ENCODE peak calls at places on chromosomes 4 and X, in nine cellular contexts. One of them, this sample, is unnamed.

GRCh38 chr4:184287697-184288255 is 70.1 kb upstream of the ENPP6 start:
- DNase-seq in activated naive CD4-positive, alpha-beta T cell treated with anti-CD3 and anti-CD28 coated beads, Interleukin-2, amount 10 ng/mL, durations not matched to agents 7 days and 5 days: no peak
- DNase-seq in stimulated activated CD4-positive, alpha-beta T cell treated with anti-CD3 and anti-CD28 coated beads, TNF-alpha, amount 100 ng/mL, for 4 hours: no peak
- DNase-seq in AG09309: peak
- DNase-seq in NCI-H226: no peak
- DNase-seq in lower leg skin: no peak
- DNase-seq in foreskin melanocyte: no peak
- DNase-seq in T-helper 9 cell: no peak
- DNase-seq in Karpas-422: peak
- DNase-seq in this sample: no peak

GRCh38 chrX:125101971-125102750 is 217.5 kb upstream of the TEX13C start:
- DNase-seq in lower leg skin: no peak
- DNase-seq in T-helper 9 cell: no peak
- DNase-seq in foreskin melanocyte: no peak
- DNase-seq in Karpas-422: no peak
- DNase-seq in AG09309: no peak
- DNase-seq in stimulated activated CD4-positive, alpha-beta T cell treated with anti-CD3 and anti-CD28 coated beads, TNF-alpha, amount 100 ng/mL, for 4 hours: no peak
- DNase-seq in activated naive CD4-positive, alpha-beta T cell treated with anti-CD3 and anti-CD28 coated beads, Interleukin-2, amount 10 ng/mL, durations not matched to agents 7 days and 5 days: no peak
- DNase-seq in NCI-H226: no peak
- DNase-seq in this sample: no peak

GRCh38 chrX:47030339-47030738 is 47.9 kb upstream of the RGN start:
- DNase-seq in Karpas-422: peak
- DNase-seq in T-helper 9 cell: no peak
- DNase-seq in NCI-H226: peak
- DNase-seq in stimulated activated CD4-positive, alpha-beta T cell treated with anti-CD3 and anti-CD28 coated beads, TNF-alpha, amount 100 ng/mL, for 4 hours: no peak
- DNase-seq in lower leg skin: no peak
- DNase-seq in foreskin melanocyte: peak
- DNase-seq in activated naive CD4-positive, alpha-beta T cell treated with anti-CD3 and anti-CD28 coated beads, Interleukin-2, amount 10 ng/mL, durations not matched to agents 7 days and 5 days: no peak
- DNase-seq in AG09309: peak
- DNase-seq in this sample: peak

GRCh38 chrX:40578039-40578438 is 2.7 kb upstream of the ATP6AP2 start:
- DNase-seq in foreskin melanocyte: no peak
- DNase-seq in T-helper 9 cell: no peak
- DNase-seq in AG09309: no peak
- DNase-seq in NCI-H226: no peak
- DNase-seq in Karpas-422: no peak
- DNase-seq in activated naive CD4-positive, alpha-beta T cell treated with anti-CD3 and anti-CD28 coated beads, Interleukin-2, amount 10 ng/mL, durations not matched to agents 7 days and 5 days: no peak
- DNase-seq in stimulated activated CD4-positive, alpha-beta T cell treated with anti-CD3 and anti-CD28 coated beads, TNF-alpha, amount 100 ng/mL, for 4 hours: no peak
- DNase-seq in lower leg skin: no peak
- DNase-seq in this sample: no peak

GRCh38 chr4:20237894-20238537 is 13.7 kb upstream of the SLIT2 start:
- DNase-seq in lower leg skin: no peak
- DNase-seq in foreskin melanocyte: no peak
- DNase-seq in Karpas-422: no peak
- DNase-seq in stimulated activated CD4-positive, alpha-beta T cell treated with anti-CD3 and anti-CD28 coated beads, TNF-alpha, amount 100 ng/mL, for 4 hours: no peak
- DNase-seq in AG09309: no peak
- DNase-seq in NCI-H226: no peak
- DNase-seq in T-helper 9 cell: no peak
- DNase-seq in activated naive CD4-positive, alpha-beta T cell treated with anti-CD3 and anti-CD28 coated beads, Interleukin-2, amount 10 ng/mL, durations not matched to agents 7 days and 5 days: no peak
- DNase-seq in this sample: no peak

GRCh38 chr4:109406337-109406931 is 27.2 kb upstream of the SEC24B start:
- DNase-seq in T-helper 9 cell: no peak
- DNase-seq in AG09309: peak
- DNase-seq in stimulated activated CD4-positive, alpha-beta T cell treated with anti-CD3 and anti-CD28 coated beads, TNF-alpha, amount 100 ng/mL, for 4 hours: no peak
- DNase-seq in lower leg skin: no peak
- DNase-seq in foreskin melanocyte: peak
- DNase-seq in Karpas-422: peak
- DNase-seq in NCI-H226: peak
- DNase-seq in activated naive CD4-positive, alpha-beta T cell treated with anti-CD3 and anti-CD28 coated beads, Interleukin-2, amount 10 ng/mL, durations not matched to agents 7 days and 5 days: peak
- DNase-seq in this sample: peak

GRCh38 chr4:186887211-186887785 is 163.6 kb upstream of the FAT1 start:
- DNase-seq in Karpas-422: no peak
- DNase-seq in NCI-H226: no peak
- DNase-seq in AG09309: no peak
- DNase-seq in stimulated activated CD4-positive, alpha-beta T cell treated with anti-CD3 and anti-CD28 coated beads, TNF-alpha, amount 100 ng/mL, for 4 hours: no peak
- DNase-seq in activated naive CD4-positive, alpha-beta T cell treated with anti-CD3 and anti-CD28 coated beads, Interleukin-2, amount 10 ng/mL, durations not matched to agents 7 days and 5 days: no peak
- DNase-seq in lower leg skin: no peak
- DNase-seq in foreskin melanocyte: no peak
- DNase-seq in T-helper 9 cell: no peak
- DNase-seq in this sample: no peak

GRCh38 chrX:153469811-153470410 is 465 bp downstream of the HAUS7 start:
- DNase-seq in AG09309: no peak
- DNase-seq in foreskin melanocyte: peak
- DNase-seq in T-helper 9 cell: no peak
- DNase-seq in activated naive CD4-positive, alpha-beta T cell treated with anti-CD3 and anti-CD28 coated beads, Interleukin-2, amount 10 ng/mL, durations not matched to agents 7 days and 5 days: peak
- DNase-seq in Karpas-422: peak
- DNase-seq in stimulated activated CD4-positive, alpha-beta T cell treated with anti-CD3 and anti-CD28 coated beads, TNF-alpha, amount 100 ng/mL, for 4 hours: no peak
- DNase-seq in NCI-H226: no peak
- DNase-seq in lower leg skin: no peak
- DNase-seq in this sample: peak

GRCh38 chrX:129908636-129909035 is 2.7 kb downstream of the UTP14A start:
- DNase-seq in Karpas-422: no peak
- DNase-seq in NCI-H226: no peak
- DNase-seq in activated naive CD4-positive, alpha-beta T cell treated with anti-CD3 and anti-CD28 coated beads, Interleukin-2, amount 10 ng/mL, durations not matched to agents 7 days and 5 days: no peak
- DNase-seq in T-helper 9 cell: no peak
- DNase-seq in foreskin melanocyte: no peak
- DNase-seq in AG09309: no peak
- DNase-seq in stimulated activated CD4-positive, alpha-beta T cell treated with anti-CD3 and anti-CD28 coated beads, TNF-alpha, amount 100 ng/mL, for 4 hours: no peak
- DNase-seq in lower leg skin: no peak
- DNase-seq in this sample: no peak

GRCh38 chrX:38929966-38930421 is 128.7 kb downstream of the MID1IP1 start:
- DNase-seq in AG09309: peak
- DNase-seq in activated naive CD4-positive, alpha-beta T cell treated with anti-CD3 and anti-CD28 coated beads, Interleukin-2, amount 10 ng/mL, durations not matched to agents 7 days and 5 days: no peak
- DNase-seq in T-helper 9 cell: no peak
- DNase-seq in Karpas-422: no peak
- DNase-seq in foreskin melanocyte: no peak
- DNase-seq in lower leg skin: no peak
- DNase-seq in stimulated activated CD4-positive, alpha-beta T cell treated with anti-CD3 and anti-CD28 coated beads, TNF-alpha, amount 100 ng/mL, for 4 hours: no peak
- DNase-seq in NCI-H226: no peak
- DNase-seq in this sample: no peak

GRCh38 chr4:182555997-182556418 is 312.8 kb downstream of the TENM3 start:
- DNase-seq in activated naive CD4-positive, alpha-beta T cell treated with anti-CD3 and anti-CD28 coated beads, Interleukin-2, amount 10 ng/mL, durations not matched to agents 7 days and 5 days: no peak
- DNase-seq in NCI-H226: peak
- DNase-seq in AG09309: peak
- DNase-seq in T-helper 9 cell: no peak
- DNase-seq in lower leg skin: no peak
- DNase-seq in Karpas-422: no peak
- DNase-seq in stimulated activated CD4-positive, alpha-beta T cell treated with anti-CD3 and anti-CD28 coated beads, TNF-alpha, amount 100 ng/mL, for 4 hours: no peak
- DNase-seq in foreskin melanocyte: peak
- DNase-seq in this sample: no peak

GRCh38 chr4:159762672-159763071 is 659.8 kb downstream of the RAPGEF2 start:
- DNase-seq in T-helper 9 cell: no peak
- DNase-seq in activated naive CD4-positive, alpha-beta T cell treated with anti-CD3 and anti-CD28 coated beads, Interleukin-2, amount 10 ng/mL, durations not matched to agents 7 days and 5 days: no peak
- DNase-seq in stimulated activated CD4-positive, alpha-beta T cell treated with anti-CD3 and anti-CD28 coated beads, TNF-alpha, amount 100 ng/mL, for 4 hours: no peak
- DNase-seq in NCI-H226: no peak
- DNase-seq in foreskin melanocyte: no peak
- DNase-seq in Karpas-422: no peak
- DNase-seq in AG09309: no peak
- DNase-seq in lower leg skin: no peak
- DNase-seq in this sample: no peak

GRCh38 chr4:84151574-84151973 is 347.5 kb downstream of the NKX6-1 start:
- DNase-seq in AG09309: no peak
- DNase-seq in lower leg skin: no peak
- DNase-seq in activated naive CD4-positive, alpha-beta T cell treated with anti-CD3 and anti-CD28 coated beads, Interleukin-2, amount 10 ng/mL, durations not matched to agents 7 days and 5 days: no peak
- DNase-seq in stimulated activated CD4-positive, alpha-beta T cell treated with anti-CD3 and anti-CD28 coated beads, TNF-alpha, amount 100 ng/mL, for 4 hours: no peak
- DNase-seq in T-helper 9 cell: no peak
- DNase-seq in foreskin melanocyte: no peak
- DNase-seq in Karpas-422: no peak
- DNase-seq in NCI-H226: no peak
- DNase-seq in this sample: no peak

GRCh38 chr4:169071781-169072180 is 61.7 kb upstream of the CBR4 start:
- DNase-seq in foreskin melanocyte: no peak
- DNase-seq in AG09309: no peak
- DNase-seq in lower leg skin: peak
- DNase-seq in activated naive CD4-positive, alpha-beta T cell treated with anti-CD3 and anti-CD28 coated beads, Interleukin-2, amount 10 ng/mL, durations not matched to agents 7 days and 5 days: no peak
- DNase-seq in Karpas-422: no peak
- DNase-seq in stimulated activated CD4-positive, alpha-beta T cell treated with anti-CD3 and anti-CD28 coated beads, TNF-alpha, amount 100 ng/mL, for 4 hours: no peak
- DNase-seq in NCI-H226: no peak
- DNase-seq in T-helper 9 cell: no peak
- DNase-seq in this sample: no peak

GRCh38 chr4:71377561-71377960 is 38.7 kb downstream of the SLC4A4 start:
- DNase-seq in T-helper 9 cell: no peak
- DNase-seq in stimulated activated CD4-positive, alpha-beta T cell treated with anti-CD3 and anti-CD28 coated beads, TNF-alpha, amount 100 ng/mL, for 4 hours: no peak
- DNase-seq in Karpas-422: no peak
- DNase-seq in AG09309: peak
- DNase-seq in activated naive CD4-positive, alpha-beta T cell treated with anti-CD3 and anti-CD28 coated beads, Interleukin-2, amount 10 ng/mL, durations not matched to agents 7 days and 5 days: no peak
- DNase-seq in lower leg skin: no peak
- DNase-seq in foreskin melanocyte: peak
- DNase-seq in NCI-H226: peak
- DNase-seq in this sample: no peak

GRCh38 chr4:33255507-33255906 is 2535.3 kb downstream of the PCDH7 start:
- DNase-seq in AG09309: no peak
- DNase-seq in T-helper 9 cell: no peak
- DNase-seq in foreskin melanocyte: no peak
- DNase-seq in lower leg skin: no peak
- DNase-seq in activated naive CD4-positive, alpha-beta T cell treated with anti-CD3 and anti-CD28 coated beads, Interleukin-2, amount 10 ng/mL, durations not matched to agents 7 days and 5 days: no peak
- DNase-seq in NCI-H226: no peak
- DNase-seq in stimulated activated CD4-positive, alpha-beta T cell treated with anti-CD3 and anti-CD28 coated beads, TNF-alpha, amount 100 ng/mL, for 4 hours: no peak
- DNase-seq in Karpas-422: no peak
- DNase-seq in this sample: no peak

GRCh38 chr4:143025111-143025704 is 159.5 kb upstream of the USP38 start:
- DNase-seq in Karpas-422: peak
- DNase-seq in AG09309: peak
- DNase-seq in activated naive CD4-positive, alpha-beta T cell treated with anti-CD3 and anti-CD28 coated beads, Interleukin-2, amount 10 ng/mL, durations not matched to agents 7 days and 5 days: no peak
- DNase-seq in NCI-H226: no peak
- DNase-seq in foreskin melanocyte: peak
- DNase-seq in T-helper 9 cell: no peak
- DNase-seq in lower leg skin: no peak
- DNase-seq in stimulated activated CD4-positive, alpha-beta T cell treated with anti-CD3 and anti-CD28 coated beads, TNF-alpha, amount 100 ng/mL, for 4 hours: no peak
- DNase-seq in this sample: no peak

GRCh38 chr4:169791527-169792156 is 33.9 kb upstream of the HPF1 start:
- DNase-seq in foreskin melanocyte: peak
- DNase-seq in AG09309: no peak
- DNase-seq in T-helper 9 cell: no peak
- DNase-seq in activated naive CD4-positive, alpha-beta T cell treated with anti-CD3 and anti-CD28 coated beads, Interleukin-2, amount 10 ng/mL, durations not matched to agents 7 days and 5 days: peak
- DNase-seq in stimulated activated CD4-positive, alpha-beta T cell treated with anti-CD3 and anti-CD28 coated beads, TNF-alpha, amount 100 ng/mL, for 4 hours: no peak
- DNase-seq in Karpas-422: no peak
- DNase-seq in NCI-H226: peak
- DNase-seq in lower leg skin: no peak
- DNase-seq in this sample: peak

GRCh38 chr4:121219222-121219621 is 55.1 kb upstream of the TNIP3 start:
- DNase-seq in stimulated activated CD4-positive, alpha-beta T cell treated with anti-CD3 and anti-CD28 coated beads, TNF-alpha, amount 100 ng/mL, for 4 hours: no peak
- DNase-seq in NCI-H226: no peak
- DNase-seq in Karpas-422: no peak
- DNase-seq in activated naive CD4-positive, alpha-beta T cell treated with anti-CD3 and anti-CD28 coated beads, Interleukin-2, amount 10 ng/mL, durations not matched to agents 7 days and 5 days: no peak
- DNase-seq in T-helper 9 cell: no peak
- DNase-seq in foreskin melanocyte: no peak
- DNase-seq in lower leg skin: no peak
- DNase-seq in AG09309: no peak
- DNase-seq in this sample: no peak

GRCh38 chr4:7369511-7369910 is 65.2 kb downstream of the PSAPL1 start:
- DNase-seq in AG09309: no peak
- DNase-seq in lower leg skin: no peak
- DNase-seq in NCI-H226: no peak
- DNase-seq in Karpas-422: no peak
- DNase-seq in foreskin melanocyte: no peak
- DNase-seq in T-helper 9 cell: no peak
- DNase-seq in activated naive CD4-positive, alpha-beta T cell treated with anti-CD3 and anti-CD28 coated beads, Interleukin-2, amount 10 ng/mL, durations not matched to agents 7 days and 5 days: no peak
- DNase-seq in stimulated activated CD4-positive, alpha-beta T cell treated with anti-CD3 and anti-CD28 coated beads, TNF-alpha, amount 100 ng/mL, for 4 hours: no peak
- DNase-seq in this sample: no peak

GRCh38 chr4:41512604-41513003 is 25.4 kb upstream of the LIMCH1 start:
- DNase-seq in stimulated activated CD4-positive, alpha-beta T cell treated with anti-CD3 and anti-CD28 coated beads, TNF-alpha, amount 100 ng/mL, for 4 hours: no peak
- DNase-seq in activated naive CD4-positive, alpha-beta T cell treated with anti-CD3 and anti-CD28 coated beads, Interleukin-2, amount 10 ng/mL, durations not matched to agents 7 days and 5 days: no peak
- DNase-seq in AG09309: no peak
- DNase-seq in T-helper 9 cell: no peak
- DNase-seq in NCI-H226: no peak
- DNase-seq in lower leg skin: no peak
- DNase-seq in foreskin melanocyte: no peak
- DNase-seq in Karpas-422: no peak
- DNase-seq in this sample: no peak

GRCh38 chr4:6367313-6367945 is 97.8 kb downstream of the WFS1 start:
- DNase-seq in stimulated activated CD4-positive, alpha-beta T cell treated with anti-CD3 and anti-CD28 coated beads, TNF-alpha, amount 100 ng/mL, for 4 hours: no peak
- DNase-seq in Karpas-422: no peak
- DNase-seq in NCI-H226: no peak
- DNase-seq in AG09309: no peak
- DNase-seq in lower leg skin: no peak
- DNase-seq in T-helper 9 cell: no peak
- DNase-seq in foreskin melanocyte: no peak
- DNase-seq in activated naive CD4-positive, alpha-beta T cell treated with anti-CD3 and anti-CD28 coated beads, Interleukin-2, amount 10 ng/mL, durations not matched to agents 7 days and 5 days: no peak
- DNase-seq in this sample: no peak

GRCh38 chr4:26462874-26463273 is 27.4 kb downstream of the CCKAR start:
- DNase-seq in foreskin melanocyte: no peak
- DNase-seq in AG09309: no peak
- DNase-seq in lower leg skin: no peak
- DNase-seq in NCI-H226: no peak
- DNase-seq in activated naive CD4-positive, alpha-beta T cell treated with anti-CD3 and anti-CD28 coated beads, Interleukin-2, amount 10 ng/mL, durations not matched to agents 7 days and 5 days: no peak
- DNase-seq in stimulated activated CD4-positive, alpha-beta T cell treated with anti-CD3 and anti-CD28 coated beads, TNF-alpha, amount 100 ng/mL, for 4 hours: no peak
- DNase-seq in T-helper 9 cell: no peak
- DNase-seq in Karpas-422: no peak
- DNase-seq in this sample: no peak

GRCh38 chr4:39814403-39815185 is 116.7 kb downstream of the UBE2K start:
- DNase-seq in lower leg skin: peak
- DNase-seq in Karpas-422: no peak
- DNase-seq in AG09309: no peak
- DNase-seq in stimulated activated CD4-positive, alpha-beta T cell treated with anti-CD3 and anti-CD28 coated beads, TNF-alpha, amount 100 ng/mL, for 4 hours: no peak
- DNase-seq in activated naive CD4-positive, alpha-beta T cell treated with anti-CD3 and anti-CD28 coated beads, Interleukin-2, amount 10 ng/mL, durations not matched to agents 7 days and 5 days: peak
- DNase-seq in NCI-H226: no peak
- DNase-seq in foreskin melanocyte: no peak
- DNase-seq in T-helper 9 cell: peak
- DNase-seq in this sample: no peak

GRCh38 chr4:83208776-83209365 is 75.7 kb downstream of the COQ2 start:
- DNase-seq in AG09309: no peak
- DNase-seq in NCI-H226: no peak
- DNase-seq in activated naive CD4-positive, alpha-beta T cell treated with anti-CD3 and anti-CD28 coated beads, Interleukin-2, amount 10 ng/mL, durations not matched to agents 7 days and 5 days: no peak
- DNase-seq in T-helper 9 cell: no peak
- DNase-seq in Karpas-422: no peak
- DNase-seq in lower leg skin: no peak
- DNase-seq in foreskin melanocyte: no peak
- DNase-seq in stimulated activated CD4-positive, alpha-beta T cell treated with anti-CD3 and anti-CD28 coated beads, TNF-alpha, amount 100 ng/mL, for 4 hours: no peak
- DNase-seq in this sample: no peak

GRCh38 chr4:7041851-7042696 is 1.1 kb upstream of the TADA2B start:
- DNase-seq in AG09309: no peak
- DNase-seq in stimulated activated CD4-positive, alpha-beta T cell treated with anti-CD3 and anti-CD28 coated beads, TNF-alpha, amount 100 ng/mL, for 4 hours: no peak
- DNase-seq in lower leg skin: peak
- DNase-seq in NCI-H226: peak
- DNase-seq in T-helper 9 cell: peak
- DNase-seq in activated naive CD4-positive, alpha-beta T cell treated with anti-CD3 and anti-CD28 coated beads, Interleukin-2, amount 10 ng/mL, durations not matched to agents 7 days and 5 days: peak
- DNase-seq in Karpas-422: peak
- DNase-seq in foreskin melanocyte: peak
- DNase-seq in this sample: peak

GRCh38 chrX:63686878-63687714 is 97.9 kb downstream of the ARHGEF9 start:
- DNase-seq in Karpas-422: peak
- DNase-seq in activated naive CD4-positive, alpha-beta T cell treated with anti-CD3 and anti-CD28 coated beads, Interleukin-2, amount 10 ng/mL, durations not matched to agents 7 days and 5 days: peak
- DNase-seq in T-helper 9 cell: no peak
- DNase-seq in lower leg skin: no peak
- DNase-seq in foreskin melanocyte: peak
- DNase-seq in stimulated activated CD4-positive, alpha-beta T cell treated with anti-CD3 and anti-CD28 coated beads, TNF-alpha, amount 100 ng/mL, for 4 hours: no peak
- DNase-seq in NCI-H226: peak
- DNase-seq in AG09309: peak
- DNase-seq in this sample: no peak

GRCh38 chrX:29024813-29025342 is 437.6 kb downstream of the IL1RAPL1 start:
- DNase-seq in Karpas-422: no peak
- DNase-seq in NCI-H226: peak
- DNase-seq in foreskin melanocyte: peak
- DNase-seq in stimulated activated CD4-positive, alpha-beta T cell treated with anti-CD3 and anti-CD28 coated beads, TNF-alpha, amount 100 ng/mL, for 4 hours: no peak
- DNase-seq in T-helper 9 cell: no peak
- DNase-seq in activated naive CD4-positive, alpha-beta T cell treated with anti-CD3 and anti-CD28 coated beads, Interleukin-2, amount 10 ng/mL, durations not matched to agents 7 days and 5 days: no peak
- DNase-seq in AG09309: no peak
- DNase-seq in lower leg skin: no peak
- DNase-seq in this sample: no peak

GRCh38 chr4:85491527-85491926 is 16.6 kb downstream of the ARHGAP24 start:
- DNase-seq in AG09309: no peak
- DNase-seq in NCI-H226: no peak
- DNase-seq in foreskin melanocyte: no peak
- DNase-seq in stimulated activated CD4-positive, alpha-beta T cell treated with anti-CD3 and anti-CD28 coated beads, TNF-alpha, amount 100 ng/mL, for 4 hours: no peak
- DNase-seq in activated naive CD4-positive, alpha-beta T cell treated with anti-CD3 and anti-CD28 coated beads, Interleukin-2, amount 10 ng/mL, durations not matched to agents 7 days and 5 days: no peak
- DNase-seq in lower leg skin: no peak
- DNase-seq in T-helper 9 cell: no peak
- DNase-seq in Karpas-422: peak
- DNase-seq in this sample: no peak

GRCh38 chr4:159374749-159375535 is 272.1 kb downstream of the RAPGEF2 start:
- DNase-seq in AG09309: peak
- DNase-seq in foreskin melanocyte: no peak
- DNase-seq in NCI-H226: no peak
- DNase-seq in Karpas-422: no peak
- DNase-seq in T-helper 9 cell: no peak
- DNase-seq in lower leg skin: no peak
- DNase-seq in stimulated activated CD4-positive, alpha-beta T cell treated with anti-CD3 and anti-CD28 coated beads, TNF-alpha, amount 100 ng/mL, for 4 hours: no peak
- DNase-seq in activated naive CD4-positive, alpha-beta T cell treated with anti-CD3 and anti-CD28 coated beads, Interleukin-2, amount 10 ng/mL, durations not matched to agents 7 days and 5 days: no peak
- DNase-seq in this sample: no peak

GRCh38 chrX:38890326-38890725 is 89.1 kb downstream of the MID1IP1 start:
- DNase-seq in foreskin melanocyte: no peak
- DNase-seq in stimulated activated CD4-positive, alpha-beta T cell treated with anti-CD3 and anti-CD28 coated beads, TNF-alpha, amount 100 ng/mL, for 4 hours: no peak
- DNase-seq in activated naive CD4-positive, alpha-beta T cell treated with anti-CD3 and anti-CD28 coated beads, Interleukin-2, amount 10 ng/mL, durations not matched to agents 7 days and 5 days: no peak
- DNase-seq in NCI-H226: no peak
- DNase-seq in T-helper 9 cell: no peak
- DNase-seq in AG09309: no peak
- DNase-seq in Karpas-422: no peak
- DNase-seq in lower leg skin: no peak
- DNase-seq in this sample: no peak